ENCODE peak calls at places on chromosomes 5 and 9, in ten cellular contexts. One of them, this sample, is unnamed.

GRCh38 chr5:15768936-15769335 is 269.0 kb downstream of the FBXL7 start:
- DNase-seq in fibroblast of lung: no peak
- DNase-seq in neuronal stem cell: no peak
- DNase-seq in HT-29: no peak
- DNase-seq in AG20443: no peak
- DNase-seq in stimulated activated CD4-positive, alpha-beta T cell treated with anti-CD3 and anti-CD28 coated beads, TNF-alpha, amount 100 ng/mL, for 24 hours: no peak
- DNase-seq in activated naive CD8-positive, alpha-beta T cell treated with anti-CD3 and anti-CD28 coated beads, Interleukin-2, amount 50 U/mL, for 16 hours: no peak
- DNase-seq in NCI-H446: no peak
- DNase-seq in stimulated activated CD8-positive, alpha-beta memory T cell treated with anti-CD3 and anti-CD28 coated beads, Interleukin-7, amount 100 ng/mL, for 1 hour: no peak
- DNase-seq in activated CD4-positive, alpha-beta T cell treated with anti-CD3 and anti-CD28 coated beads, Interleukin-2, amount 50 U/mL, for 1 hour: no peak
- DNase-seq in this sample: no peak

GRCh38 chr5:118611332-118611945 is 376.9 kb downstream of the DTWD2 start:
- DNase-seq in fibroblast of lung: peak; percentile 50
- DNase-seq in neuronal stem cell: peak; percentile 18
- DNase-seq in HT-29: peak; percentile 54
- DNase-seq in AG20443: peak; percentile 61
- DNase-seq in stimulated activated CD4-positive, alpha-beta T cell treated with anti-CD3 and anti-CD28 coated beads, TNF-alpha, amount 100 ng/mL, for 24 hours: no peak
- DNase-seq in activated naive CD8-positive, alpha-beta T cell treated with anti-CD3 and anti-CD28 coated beads, Interleukin-2, amount 50 U/mL, for 16 hours: no peak
- DNase-seq in NCI-H446: peak; percentile 31
- DNase-seq in stimulated activated CD8-positive, alpha-beta memory T cell treated with anti-CD3 and anti-CD28 coated beads, Interleukin-7, amount 100 ng/mL, for 1 hour: no peak
- DNase-seq in activated CD4-positive, alpha-beta T cell treated with anti-CD3 and anti-CD28 coated beads, Interleukin-2, amount 50 U/mL, for 1 hour: no peak
- DNase-seq in this sample: peak; percentile 74

GRCh38 chr5:56632199-56632598 is 183.2 kb upstream of the MAP3K1 start:
- DNase-seq in fibroblast of lung: no peak
- DNase-seq in neuronal stem cell: no peak
- DNase-seq in HT-29: peak; percentile 11
- DNase-seq in AG20443: no peak
- DNase-seq in stimulated activated CD4-positive, alpha-beta T cell treated with anti-CD3 and anti-CD28 coated beads, TNF-alpha, amount 100 ng/mL, for 24 hours: no peak
- DNase-seq in activated naive CD8-positive, alpha-beta T cell treated with anti-CD3 and anti-CD28 coated beads, Interleukin-2, amount 50 U/mL, for 16 hours: no peak
- DNase-seq in NCI-H446: no peak
- DNase-seq in stimulated activated CD8-positive, alpha-beta memory T cell treated with anti-CD3 and anti-CD28 coated beads, Interleukin-7, amount 100 ng/mL, for 1 hour: no peak
- DNase-seq in activated CD4-positive, alpha-beta T cell treated with anti-CD3 and anti-CD28 coated beads, Interleukin-2, amount 50 U/mL, for 1 hour: no peak
- DNase-seq in this sample: peak; percentile 12

GRCh38 chr9:87770616-87771015 is 44.7 kb downstream of the CTSL start:
- DNase-seq in fibroblast of lung: no peak
- DNase-seq in neuronal stem cell: no peak
- DNase-seq in HT-29: no peak
- DNase-seq in AG20443: no peak
- DNase-seq in stimulated activated CD4-positive, alpha-beta T cell treated with anti-CD3 and anti-CD28 coated beads, TNF-alpha, amount 100 ng/mL, for 24 hours: no peak
- DNase-seq in activated naive CD8-positive, alpha-beta T cell treated with anti-CD3 and anti-CD28 coated beads, Interleukin-2, amount 50 U/mL, for 16 hours: no peak
- DNase-seq in NCI-H446: no peak
- DNase-seq in stimulated activated CD8-positive, alpha-beta memory T cell treated with anti-CD3 and anti-CD28 coated beads, Interleukin-7, amount 100 ng/mL, for 1 hour: no peak
- DNase-seq in activated CD4-positive, alpha-beta T cell treated with anti-CD3 and anti-CD28 coated beads, Interleukin-2, amount 50 U/mL, for 1 hour: no peak
- DNase-seq in this sample: no peak

GRCh38 chr5:32057157-32058096 is 116.7 kb downstream of the GOLPH3 start:
- DNase-seq in fibroblast of lung: peak; percentile 72
- DNase-seq in neuronal stem cell: no peak
- DNase-seq in HT-29: peak; percentile 52
- DNase-seq in AG20443: no peak
- DNase-seq in stimulated activated CD4-positive, alpha-beta T cell treated with anti-CD3 and anti-CD28 coated beads, TNF-alpha, amount 100 ng/mL, for 24 hours: no peak
- DNase-seq in activated naive CD8-positive, alpha-beta T cell treated with anti-CD3 and anti-CD28 coated beads, Interleukin-2, amount 50 U/mL, for 16 hours: no peak
- DNase-seq in NCI-H446: peak; percentile 29
- DNase-seq in stimulated activated CD8-positive, alpha-beta memory T cell treated with anti-CD3 and anti-CD28 coated beads, Interleukin-7, amount 100 ng/mL, for 1 hour: no peak
- DNase-seq in activated CD4-positive, alpha-beta T cell treated with anti-CD3 and anti-CD28 coated beads, Interleukin-2, amount 50 U/mL, for 1 hour: no peak
- DNase-seq in this sample: peak; percentile 7

GRCh38 chr9:99828417-99829176 is 6.9 kb downstream of the NR4A3 start:
- DNase-seq in fibroblast of lung: peak; percentile 32
- DNase-seq in neuronal stem cell: peak; percentile 33
- DNase-seq in HT-29: no peak
- DNase-seq in AG20443: no peak
- DNase-seq in stimulated activated CD4-positive, alpha-beta T cell treated with anti-CD3 and anti-CD28 coated beads, TNF-alpha, amount 100 ng/mL, for 24 hours: no peak
- DNase-seq in activated naive CD8-positive, alpha-beta T cell treated with anti-CD3 and anti-CD28 coated beads, Interleukin-2, amount 50 U/mL, for 16 hours: no peak
- DNase-seq in NCI-H446: no peak
- DNase-seq in stimulated activated CD8-positive, alpha-beta memory T cell treated with anti-CD3 and anti-CD28 coated beads, Interleukin-7, amount 100 ng/mL, for 1 hour: no peak
- DNase-seq in activated CD4-positive, alpha-beta T cell treated with anti-CD3 and anti-CD28 coated beads, Interleukin-2, amount 50 U/mL, for 1 hour: no peak
- DNase-seq in this sample: no peak

GRCh38 chr5:94391996-94392395 is 226.4 kb downstream of the KIAA0825 start:
- DNase-seq in fibroblast of lung: no peak
- DNase-seq in neuronal stem cell: no peak
- DNase-seq in HT-29: no peak
- DNase-seq in AG20443: no peak
- DNase-seq in stimulated activated CD4-positive, alpha-beta T cell treated with anti-CD3 and anti-CD28 coated beads, TNF-alpha, amount 100 ng/mL, for 24 hours: no peak
- DNase-seq in activated naive CD8-positive, alpha-beta T cell treated with anti-CD3 and anti-CD28 coated beads, Interleukin-2, amount 50 U/mL, for 16 hours: no peak
- DNase-seq in NCI-H446: no peak
- DNase-seq in stimulated activated CD8-positive, alpha-beta memory T cell treated with anti-CD3 and anti-CD28 coated beads, Interleukin-7, amount 100 ng/mL, for 1 hour: no peak
- DNase-seq in activated CD4-positive, alpha-beta T cell treated with anti-CD3 and anti-CD28 coated beads, Interleukin-2, amount 50 U/mL, for 1 hour: no peak
- DNase-seq in this sample: no peak

GRCh38 chr5:32302822-32303754 is 9.7 kb downstream of the MTMR12 start:
- DNase-seq in fibroblast of lung: no peak
- DNase-seq in neuronal stem cell: no peak
- DNase-seq in HT-29: peak; percentile 71
- DNase-seq in AG20443: no peak
- DNase-seq in stimulated activated CD4-positive, alpha-beta T cell treated with anti-CD3 and anti-CD28 coated beads, TNF-alpha, amount 100 ng/mL, for 24 hours: no peak
- DNase-seq in activated naive CD8-positive, alpha-beta T cell treated with anti-CD3 and anti-CD28 coated beads, Interleukin-2, amount 50 U/mL, for 16 hours: no peak
- DNase-seq in NCI-H446: no peak
- DNase-seq in stimulated activated CD8-positive, alpha-beta memory T cell treated with anti-CD3 and anti-CD28 coated beads, Interleukin-7, amount 100 ng/mL, for 1 hour: no peak
- DNase-seq in activated CD4-positive, alpha-beta T cell treated with anti-CD3 and anti-CD28 coated beads, Interleukin-2, amount 50 U/mL, for 1 hour: no peak
- DNase-seq in this sample: no peak

GRCh38 chr5:80955082-80955481 is 5.1 kb upstream of the RASGRF2 start:
- DNase-seq in fibroblast of lung: no peak
- DNase-seq in neuronal stem cell: no peak
- DNase-seq in HT-29: no peak
- DNase-seq in AG20443: no peak
- DNase-seq in stimulated activated CD4-positive, alpha-beta T cell treated with anti-CD3 and anti-CD28 coated beads, TNF-alpha, amount 100 ng/mL, for 24 hours: no peak
- DNase-seq in activated naive CD8-positive, alpha-beta T cell treated with anti-CD3 and anti-CD28 coated beads, Interleukin-2, amount 50 U/mL, for 16 hours: no peak
- DNase-seq in NCI-H446: no peak
- DNase-seq in stimulated activated CD8-positive, alpha-beta memory T cell treated with anti-CD3 and anti-CD28 coated beads, Interleukin-7, amount 100 ng/mL, for 1 hour: no peak
- DNase-seq in activated CD4-positive, alpha-beta T cell treated with anti-CD3 and anti-CD28 coated beads, Interleukin-2, amount 50 U/mL, for 1 hour: no peak
- DNase-seq in this sample: peak; percentile 7

GRCh38 chr5:53100606-53101005 is 9.0 kb downstream of the MOCS2 start:
- DNase-seq in fibroblast of lung: peak; percentile 21
- DNase-seq in neuronal stem cell: no peak
- DNase-seq in HT-29: no peak
- DNase-seq in AG20443: no peak
- DNase-seq in stimulated activated CD4-positive, alpha-beta T cell treated with anti-CD3 and anti-CD28 coated beads, TNF-alpha, amount 100 ng/mL, for 24 hours: no peak
- DNase-seq in activated naive CD8-positive, alpha-beta T cell treated with anti-CD3 and anti-CD28 coated beads, Interleukin-2, amount 50 U/mL, for 16 hours: no peak
- DNase-seq in NCI-H446: no peak
- DNase-seq in stimulated activated CD8-positive, alpha-beta memory T cell treated with anti-CD3 and anti-CD28 coated beads, Interleukin-7, amount 100 ng/mL, for 1 hour: no peak
- DNase-seq in activated CD4-positive, alpha-beta T cell treated with anti-CD3 and anti-CD28 coated beads, Interleukin-2, amount 50 U/mL, for 1 hour: no peak
- DNase-seq in this sample: no peak

GRCh38 chr5:138979684-138980275 is 104.6 kb upstream of the LRRTM2 start:
- DNase-seq in fibroblast of lung: no peak
- DNase-seq in neuronal stem cell: no peak
- DNase-seq in HT-29: no peak
- DNase-seq in AG20443: no peak
- DNase-seq in stimulated activated CD4-positive, alpha-beta T cell treated with anti-CD3 and anti-CD28 coated beads, TNF-alpha, amount 100 ng/mL, for 24 hours: peak; percentile 12
- DNase-seq in activated naive CD8-positive, alpha-beta T cell treated with anti-CD3 and anti-CD28 coated beads, Interleukin-2, amount 50 U/mL, for 16 hours: no peak
- DNase-seq in NCI-H446: no peak
- DNase-seq in stimulated activated CD8-positive, alpha-beta memory T cell treated with anti-CD3 and anti-CD28 coated beads, Interleukin-7, amount 100 ng/mL, for 1 hour: no peak
- DNase-seq in activated CD4-positive, alpha-beta T cell treated with anti-CD3 and anti-CD28 coated beads, Interleukin-2, amount 50 U/mL, for 1 hour: no peak
- DNase-seq in this sample: no peak

GRCh38 chr5:101829255-101829654 is 466.8 kb downstream of the SLCO4C1 start:
- DNase-seq in fibroblast of lung: no peak
- DNase-seq in neuronal stem cell: no peak
- DNase-seq in HT-29: no peak
- DNase-seq in AG20443: no peak
- DNase-seq in stimulated activated CD4-positive, alpha-beta T cell treated with anti-CD3 and anti-CD28 coated beads, TNF-alpha, amount 100 ng/mL, for 24 hours: no peak
- DNase-seq in activated naive CD8-positive, alpha-beta T cell treated with anti-CD3 and anti-CD28 coated beads, Interleukin-2, amount 50 U/mL, for 16 hours: no peak
- DNase-seq in NCI-H446: no peak
- DNase-seq in stimulated activated CD8-positive, alpha-beta memory T cell treated with anti-CD3 and anti-CD28 coated beads, Interleukin-7, amount 100 ng/mL, for 1 hour: no peak
- DNase-seq in activated CD4-positive, alpha-beta T cell treated with anti-CD3 and anti-CD28 coated beads, Interleukin-2, amount 50 U/mL, for 1 hour: no peak
- DNase-seq in this sample: no peak

GRCh38 chr9:128218518-128219389 is 15.6 kb downstream of the DNM1 start:
- DNase-seq in fibroblast of lung: peak; percentile 56
- DNase-seq in neuronal stem cell: peak; percentile 92
- DNase-seq in HT-29: peak; percentile 99
- DNase-seq in AG20443: peak; percentile 84
- DNase-seq in stimulated activated CD4-positive, alpha-beta T cell treated with anti-CD3 and anti-CD28 coated beads, TNF-alpha, amount 100 ng/mL, for 24 hours: peak; percentile 98
- DNase-seq in activated naive CD8-positive, alpha-beta T cell treated with anti-CD3 and anti-CD28 coated beads, Interleukin-2, amount 50 U/mL, for 16 hours: peak; percentile 81
- DNase-seq in NCI-H446: no peak
- DNase-seq in stimulated activated CD8-positive, alpha-beta memory T cell treated with anti-CD3 and anti-CD28 coated beads, Interleukin-7, amount 100 ng/mL, for 1 hour: peak; percentile 83
- DNase-seq in activated CD4-positive, alpha-beta T cell treated with anti-CD3 and anti-CD28 coated beads, Interleukin-2, amount 50 U/mL, for 1 hour: peak; percentile 87
- DNase-seq in this sample: peak; percentile 36

GRCh38 chr9:127637322-127637847 is 25.3 kb downstream of the STXBP1 start:
- DNase-seq in fibroblast of lung: peak; percentile 97
- DNase-seq in neuronal stem cell: no peak
- DNase-seq in HT-29: peak; percentile 57
- DNase-seq in AG20443: peak; percentile 69
- DNase-seq in stimulated activated CD4-positive, alpha-beta T cell treated with anti-CD3 and anti-CD28 coated beads, TNF-alpha, amount 100 ng/mL, for 24 hours: no peak
- DNase-seq in activated naive CD8-positive, alpha-beta T cell treated with anti-CD3 and anti-CD28 coated beads, Interleukin-2, amount 50 U/mL, for 16 hours: no peak
- DNase-seq in NCI-H446: peak; percentile 21
- DNase-seq in stimulated activated CD8-positive, alpha-beta memory T cell treated with anti-CD3 and anti-CD28 coated beads, Interleukin-7, amount 100 ng/mL, for 1 hour: no peak
- DNase-seq in activated CD4-positive, alpha-beta T cell treated with anti-CD3 and anti-CD28 coated beads, Interleukin-2, amount 50 U/mL, for 1 hour: no peak
- DNase-seq in this sample: no peak

GRCh38 chr5:80479713-80480112 is 8.2 kb upstream of the FAM151B start:
- DNase-seq in fibroblast of lung: no peak
- DNase-seq in neuronal stem cell: no peak
- DNase-seq in HT-29: no peak
- DNase-seq in AG20443: no peak
- DNase-seq in stimulated activated CD4-positive, alpha-beta T cell treated with anti-CD3 and anti-CD28 coated beads, TNF-alpha, amount 100 ng/mL, for 24 hours: no peak
- DNase-seq in activated naive CD8-positive, alpha-beta T cell treated with anti-CD3 and anti-CD28 coated beads, Interleukin-2, amount 50 U/mL, for 16 hours: no peak
- DNase-seq in NCI-H446: no peak
- DNase-seq in stimulated activated CD8-positive, alpha-beta memory T cell treated with anti-CD3 and anti-CD28 coated beads, Interleukin-7, amount 100 ng/mL, for 1 hour: no peak
- DNase-seq in activated CD4-positive, alpha-beta T cell treated with anti-CD3 and anti-CD28 coated beads, Interleukin-2, amount 50 U/mL, for 1 hour: no peak
- DNase-seq in this sample: no peak

GRCh38 chr5:44862808-44863207 is 54.1 kb downstream of the MRPS30 start:
- DNase-seq in fibroblast of lung: peak; percentile 49
- DNase-seq in neuronal stem cell: no peak
- DNase-seq in HT-29: peak; percentile 51
- DNase-seq in AG20443: peak; percentile 7
- DNase-seq in stimulated activated CD4-positive, alpha-beta T cell treated with anti-CD3 and anti-CD28 coated beads, TNF-alpha, amount 100 ng/mL, for 24 hours: no peak
- DNase-seq in activated naive CD8-positive, alpha-beta T cell treated with anti-CD3 and anti-CD28 coated beads, Interleukin-2, amount 50 U/mL, for 16 hours: no peak
- DNase-seq in NCI-H446: peak; percentile 77
- DNase-seq in stimulated activated CD8-positive, alpha-beta memory T cell treated with anti-CD3 and anti-CD28 coated beads, Interleukin-7, amount 100 ng/mL, for 1 hour: no peak
- DNase-seq in activated CD4-positive, alpha-beta T cell treated with anti-CD3 and anti-CD28 coated beads, Interleukin-2, amount 50 U/mL, for 1 hour: no peak
- DNase-seq in this sample: peak; percentile 51

GRCh38 chr5:93649234-93649900 is 66.3 kb downstream of the NR2F1 start:
- DNase-seq in fibroblast of lung: no peak
- DNase-seq in neuronal stem cell: no peak
- DNase-seq in HT-29: no peak
- DNase-seq in AG20443: no peak
- DNase-seq in stimulated activated CD4-positive, alpha-beta T cell treated with anti-CD3 and anti-CD28 coated beads, TNF-alpha, amount 100 ng/mL, for 24 hours: no peak
- DNase-seq in activated naive CD8-positive, alpha-beta T cell treated with anti-CD3 and anti-CD28 coated beads, Interleukin-2, amount 50 U/mL, for 16 hours: no peak
- DNase-seq in NCI-H446: peak; percentile 38
- DNase-seq in stimulated activated CD8-positive, alpha-beta memory T cell treated with anti-CD3 and anti-CD28 coated beads, Interleukin-7, amount 100 ng/mL, for 1 hour: no peak
- DNase-seq in activated CD4-positive, alpha-beta T cell treated with anti-CD3 and anti-CD28 coated beads, Interleukin-2, amount 50 U/mL, for 1 hour: no peak
- DNase-seq in this sample: peak; percentile 4

GRCh38 chr9:137626448-137626847 is 7.6 kb downstream of the EHMT1 start:
- DNase-seq in fibroblast of lung: no peak
- DNase-seq in neuronal stem cell: no peak
- DNase-seq in HT-29: no peak
- DNase-seq in AG20443: no peak
- DNase-seq in stimulated activated CD4-positive, alpha-beta T cell treated with anti-CD3 and anti-CD28 coated beads, TNF-alpha, amount 100 ng/mL, for 24 hours: no peak
- DNase-seq in activated naive CD8-positive, alpha-beta T cell treated with anti-CD3 and anti-CD28 coated beads, Interleukin-2, amount 50 U/mL, for 16 hours: no peak
- DNase-seq in NCI-H446: no peak
- DNase-seq in stimulated activated CD8-positive, alpha-beta memory T cell treated with anti-CD3 and anti-CD28 coated beads, Interleukin-7, amount 100 ng/mL, for 1 hour: no peak
- DNase-seq in activated CD4-positive, alpha-beta T cell treated with anti-CD3 and anti-CD28 coated beads, Interleukin-2, amount 50 U/mL, for 1 hour: no peak
- DNase-seq in this sample: no peak

GRCh38 chr5:167892352-167893115 is 398.9 kb upstream of the WWC1 start:
- DNase-seq in fibroblast of lung: no peak
- DNase-seq in neuronal stem cell: no peak
- DNase-seq in HT-29: no peak
- DNase-seq in AG20443: no peak
- DNase-seq in stimulated activated CD4-positive, alpha-beta T cell treated with anti-CD3 and anti-CD28 coated beads, TNF-alpha, amount 100 ng/mL, for 24 hours: no peak
- DNase-seq in activated naive CD8-positive, alpha-beta T cell treated with anti-CD3 and anti-CD28 coated beads, Interleukin-2, amount 50 U/mL, for 16 hours: no peak
- DNase-seq in NCI-H446: no peak
- DNase-seq in stimulated activated CD8-positive, alpha-beta memory T cell treated with anti-CD3 and anti-CD28 coated beads, Interleukin-7, amount 100 ng/mL, for 1 hour: no peak
- DNase-seq in activated CD4-positive, alpha-beta T cell treated with anti-CD3 and anti-CD28 coated beads, Interleukin-2, amount 50 U/mL, for 1 hour: no peak
- DNase-seq in this sample: no peak

GRCh38 chr9:96420468-96421219 is 2.5 kb upstream of the ZNF367 start:
- DNase-seq in fibroblast of lung: peak; percentile 84
- DNase-seq in neuronal stem cell: peak; percentile 40
- DNase-seq in HT-29: peak; percentile 85
- DNase-seq in AG20443: peak; percentile 83
- DNase-seq in stimulated activated CD4-positive, alpha-beta T cell treated with anti-CD3 and anti-CD28 coated beads, TNF-alpha, amount 100 ng/mL, for 24 hours: no peak
- DNase-seq in activated naive CD8-positive, alpha-beta T cell treated with anti-CD3 and anti-CD28 coated beads, Interleukin-2, amount 50 U/mL, for 16 hours: no peak
- DNase-seq in NCI-H446: peak; percentile 75
- DNase-seq in stimulated activated CD8-positive, alpha-beta memory T cell treated with anti-CD3 and anti-CD28 coated beads, Interleukin-7, amount 100 ng/mL, for 1 hour: no peak
- DNase-seq in activated CD4-positive, alpha-beta T cell treated with anti-CD3 and anti-CD28 coated beads, Interleukin-2, amount 50 U/mL, for 1 hour: no peak
- DNase-seq in this sample: peak; percentile 73

GRCh38 chr5:80372780-80373179 is 35.1 kb upstream of the ZFYVE16 start:
- DNase-seq in fibroblast of lung: no peak
- DNase-seq in neuronal stem cell: no peak
- DNase-seq in HT-29: no peak
- DNase-seq in AG20443: no peak
- DNase-seq in stimulated activated CD4-positive, alpha-beta T cell treated with anti-CD3 and anti-CD28 coated beads, TNF-alpha, amount 100 ng/mL, for 24 hours: no peak
- DNase-seq in activated naive CD8-positive, alpha-beta T cell treated with anti-CD3 and anti-CD28 coated beads, Interleukin-2, amount 50 U/mL, for 16 hours: no peak
- DNase-seq in NCI-H446: no peak
- DNase-seq in stimulated activated CD8-positive, alpha-beta memory T cell treated with anti-CD3 and anti-CD28 coated beads, Interleukin-7, amount 100 ng/mL, for 1 hour: no peak
- DNase-seq in activated CD4-positive, alpha-beta T cell treated with anti-CD3 and anti-CD28 coated beads, Interleukin-2, amount 50 U/mL, for 1 hour: no peak
- DNase-seq in this sample: no peak

GRCh38 chr5:92979716-92980115 is 601.3 kb downstream of the NR2F1-AS1 start:
- DNase-seq in fibroblast of lung: no peak
- DNase-seq in neuronal stem cell: peak; percentile 92
- DNase-seq in HT-29: no peak
- DNase-seq in AG20443: no peak
- DNase-seq in stimulated activated CD4-positive, alpha-beta T cell treated with anti-CD3 and anti-CD28 coated beads, TNF-alpha, amount 100 ng/mL, for 24 hours: no peak
- DNase-seq in activated naive CD8-positive, alpha-beta T cell treated with anti-CD3 and anti-CD28 coated beads, Interleukin-2, amount 50 U/mL, for 16 hours: no peak
- DNase-seq in NCI-H446: no peak
- DNase-seq in stimulated activated CD8-positive, alpha-beta memory T cell treated with anti-CD3 and anti-CD28 coated beads, Interleukin-7, amount 100 ng/mL, for 1 hour: no peak
- DNase-seq in activated CD4-positive, alpha-beta T cell treated with anti-CD3 and anti-CD28 coated beads, Interleukin-2, amount 50 U/mL, for 1 hour: no peak
- DNase-seq in this sample: no peak

GRCh38 chr5:163407034-163407652 is 30.3 kb upstream of the CCNG1 start:
- DNase-seq in fibroblast of lung: peak; percentile 10
- DNase-seq in neuronal stem cell: no peak
- DNase-seq in HT-29: no peak
- DNase-seq in AG20443: peak; percentile 28
- DNase-seq in stimulated activated CD4-positive, alpha-beta T cell treated with anti-CD3 and anti-CD28 coated beads, TNF-alpha, amount 100 ng/mL, for 24 hours: no peak
- DNase-seq in activated naive CD8-positive, alpha-beta T cell treated with anti-CD3 and anti-CD28 coated beads, Interleukin-2, amount 50 U/mL, for 16 hours: no peak
- DNase-seq in NCI-H446: no peak
- DNase-seq in stimulated activated CD8-positive, alpha-beta memory T cell treated with anti-CD3 and anti-CD28 coated beads, Interleukin-7, amount 100 ng/mL, for 1 hour: no peak
- DNase-seq in activated CD4-positive, alpha-beta T cell treated with anti-CD3 and anti-CD28 coated beads, Interleukin-2, amount 50 U/mL, for 1 hour: no peak
- DNase-seq in this sample: no peak

GRCh38 chr9:38141751-38142150 is 72.7 kb upstream of the SHB start:
- DNase-seq in fibroblast of lung: peak; percentile 61
- DNase-seq in neuronal stem cell: no peak
- DNase-seq in HT-29: no peak
- DNase-seq in AG20443: peak; percentile 77
- DNase-seq in stimulated activated CD4-positive, alpha-beta T cell treated with anti-CD3 and anti-CD28 coated beads, TNF-alpha, amount 100 ng/mL, for 24 hours: no peak
- DNase-seq in activated naive CD8-positive, alpha-beta T cell treated with anti-CD3 and anti-CD28 coated beads, Interleukin-2, amount 50 U/mL, for 16 hours: no peak
- DNase-seq in NCI-H446: no peak
- DNase-seq in stimulated activated CD8-positive, alpha-beta memory T cell treated with anti-CD3 and anti-CD28 coated beads, Interleukin-7, amount 100 ng/mL, for 1 hour: no peak
- DNase-seq in activated CD4-positive, alpha-beta T cell treated with anti-CD3 and anti-CD28 coated beads, Interleukin-2, amount 50 U/mL, for 1 hour: no peak
- DNase-seq in this sample: no peak

GRCh38 chr5:159655757-159656409 is 260.4 kb upstream of the ADRA1B start:
- DNase-seq in fibroblast of lung: no peak
- DNase-seq in neuronal stem cell: no peak
- DNase-seq in HT-29: no peak
- DNase-seq in AG20443: no peak
- DNase-seq in stimulated activated CD4-positive, alpha-beta T cell treated with anti-CD3 and anti-CD28 coated beads, TNF-alpha, amount 100 ng/mL, for 24 hours: no peak
- DNase-seq in activated naive CD8-positive, alpha-beta T cell treated with anti-CD3 and anti-CD28 coated beads, Interleukin-2, amount 50 U/mL, for 16 hours: no peak
- DNase-seq in NCI-H446: no peak
- DNase-seq in stimulated activated CD8-positive, alpha-beta memory T cell treated with anti-CD3 and anti-CD28 coated beads, Interleukin-7, amount 100 ng/mL, for 1 hour: no peak
- DNase-seq in activated CD4-positive, alpha-beta T cell treated with anti-CD3 and anti-CD28 coated beads, Interleukin-2, amount 50 U/mL, for 1 hour: no peak
- DNase-seq in this sample: peak; percentile 87

GRCh38 chr9:135342206-135343130 is 137.1 kb upstream of the PPP1R26 start:
- DNase-seq in fibroblast of lung: no peak
- DNase-seq in neuronal stem cell: no peak
- DNase-seq in HT-29: no peak
- DNase-seq in AG20443: no peak
- DNase-seq in stimulated activated CD4-positive, alpha-beta T cell treated with anti-CD3 and anti-CD28 coated beads, TNF-alpha, amount 100 ng/mL, for 24 hours: no peak
- DNase-seq in activated naive CD8-positive, alpha-beta T cell treated with anti-CD3 and anti-CD28 coated beads, Interleukin-2, amount 50 U/mL, for 16 hours: no peak
- DNase-seq in NCI-H446: peak; percentile 15
- DNase-seq in stimulated activated CD8-positive, alpha-beta memory T cell treated with anti-CD3 and anti-CD28 coated beads, Interleukin-7, amount 100 ng/mL, for 1 hour: no peak
- DNase-seq in activated CD4-positive, alpha-beta T cell treated with anti-CD3 and anti-CD28 coated beads, Interleukin-2, amount 50 U/mL, for 1 hour: no peak
- DNase-seq in this sample: no peak

GRCh38 chr5:165201364-165202143 is 1696.1 kb downstream of the MAT2B start:
- DNase-seq in fibroblast of lung: peak; percentile 90
- DNase-seq in neuronal stem cell: no peak
- DNase-seq in HT-29: no peak
- DNase-seq in AG20443: no peak
- DNase-seq in stimulated activated CD4-positive, alpha-beta T cell treated with anti-CD3 and anti-CD28 coated beads, TNF-alpha, amount 100 ng/mL, for 24 hours: no peak
- DNase-seq in activated naive CD8-positive, alpha-beta T cell treated with anti-CD3 and anti-CD28 coated beads, Interleukin-2, amount 50 U/mL, for 16 hours: no peak
- DNase-seq in NCI-H446: no peak
- DNase-seq in stimulated activated CD8-positive, alpha-beta memory T cell treated with anti-CD3 and anti-CD28 coated beads, Interleukin-7, amount 100 ng/mL, for 1 hour: no peak
- DNase-seq in activated CD4-positive, alpha-beta T cell treated with anti-CD3 and anti-CD28 coated beads, Interleukin-2, amount 50 U/mL, for 1 hour: no peak
- DNase-seq in this sample: no peak

GRCh38 chr5:3311443-3311842 is 284.2 kb upstream of the IRX1 start:
- DNase-seq in fibroblast of lung: no peak
- DNase-seq in neuronal stem cell: no peak
- DNase-seq in HT-29: no peak
- DNase-seq in AG20443: no peak
- DNase-seq in stimulated activated CD4-positive, alpha-beta T cell treated with anti-CD3 and anti-CD28 coated beads, TNF-alpha, amount 100 ng/mL, for 24 hours: no peak
- DNase-seq in activated naive CD8-positive, alpha-beta T cell treated with anti-CD3 and anti-CD28 coated beads, Interleukin-2, amount 50 U/mL, for 16 hours: no peak
- DNase-seq in NCI-H446: no peak
- DNase-seq in stimulated activated CD8-positive, alpha-beta memory T cell treated with anti-CD3 and anti-CD28 coated beads, Interleukin-7, amount 100 ng/mL, for 1 hour: no peak
- DNase-seq in activated CD4-positive, alpha-beta T cell treated with anti-CD3 and anti-CD28 coated beads, Interleukin-2, amount 50 U/mL, for 1 hour: no peak
- DNase-seq in this sample: no peak

This sample was measured in DMS53.